ENCODE peak calls at places on chromosomes 1 and 21, in five cellular contexts. L, H, A, Z and G are unnamed samples.

GRCh38 chr21:32099812-32100416 is 178.9 kb downstream of the MIS18A start:
- DNase-seq in L (no peak), H (no peak), A (no peak), Z (no peak), G (no peak)

GRCh38 chr21:37780991-37781983 is 135.0 kb downstream of the KCNJ6 start:
- DNase-seq in L (no peak), H (no peak), A (no peak), Z (no peak), G (no peak)

GRCh38 chr1:27522860-27523665 is 33.1 kb upstream of the WASF2 start:
- DNase-seq in L (no peak), H (no peak), A (peak; percentile 31), Z (no peak), G (no peak)

GRCh38 chr1:218433744-218434143 is 88.6 kb downstream of the TGFB2 start:
- DNase-seq in L (no peak), H (no peak), A (no peak), Z (no peak), G (no peak)

GRCh38 chr1:47191940-47192457 is 2.2 kb upstream of the PDZK1IP1 start:
- DNase-seq in L (no peak), H (no peak), A (no peak), Z (no peak), G (no peak)

GRCh38 chr21:43192501-43193081 is 23.8 kb downstream of the CRYAA start:
- DNase-seq in L (no peak), H (no peak), A (no peak), Z (no peak), G (no peak)

GRCh38 chr1:27574871-27575831 is 28.8 kb downstream of the AHDC1 start:
- DNase-seq in L (peak; percentile 93), H (peak; percentile 46), A (peak; percentile 61), Z (peak; percentile 63), G (no peak)

GRCh38 chr1:248815407-248816034 is 10.2 kb downstream of the SH3BP5L start:
- DNase-seq in L (no peak), H (no peak), A (no peak), Z (no peak), G (no peak)

GRCh38 chr1:245807306-245807705 is 652.5 kb downstream of the KIF26B start:
- DNase-seq in L (no peak), H (no peak), A (no peak), Z (no peak), G (no peak)

GRCh38 chr1:145978477-145978859 is 14.0 kb downstream of the POLR3GL start:
- DNase-seq in L (no peak), H (no peak), A (no peak), Z (no peak), G (no peak)

GRCh38 chr1:48817505-48818114 is 40.9 kb upstream of the BEND5 start:
- DNase-seq in L (peak; percentile 7), H (peak; percentile 8), A (peak; percentile 73), Z (no peak), G (peak; percentile 28)

GRCh38 chr1:244112646-244113045 is 61.6 kb downstream of the ZBTB18 start:
- DNase-seq in L (peak; percentile 43), H (no peak), A (peak; percentile 66), Z (peak; percentile 70), G (no peak)

GRCh38 chr1:229272164-229273158 is 1.6 kb downstream of the RAB4A start:
- DNase-seq in L (no peak), H (no peak), A (peak; percentile 22), Z (no peak), G (no peak)

GRCh38 chr1:108016451-108016920 is 51.5 kb upstream of the VAV3 start:
- DNase-seq in L (no peak), H (no peak), A (peak; percentile 61), Z (peak; percentile 7), G (no peak)

GRCh38 chr21:24895885-24896734 is 711.2 kb downstream of the MRPL39 start:
- DNase-seq in L (no peak), H (no peak), A (peak; percentile 58), Z (no peak), G (no peak)

GRCh38 chr1:201183209-201183608 is 7.4 kb upstream of the IGFN1 start:
- DNase-seq in L (no peak), H (no peak), A (no peak), Z (no peak), G (no peak)

GRCh38 chr1:19892628-19893168 is 10.5 kb downstream of the OTUD3 start:
- DNase-seq in L (no peak), H (no peak), A (no peak), Z (no peak), G (no peak)

GRCh38 chr1:228000836-228001563 is 5.8 kb upstream of the WNT3A start:
- DNase-seq in L (no peak), H (no peak), A (no peak), Z (no peak), G (no peak)

GRCh38 chr1:95169544-95169943 is 52.4 kb downstream of the TLCD4 start:
- DNase-seq in L (no peak), H (peak; percentile 20), A (peak; percentile 82), Z (no peak), G (no peak)

GRCh38 chr1:19814244-19814661 is 830 bp downstream of the RNF186 start:
- DNase-seq in L (no peak), H (no peak), A (no peak), Z (no peak), G (no peak)

GRCh38 chr1:227210604-227211003 is 107.7 kb downstream of the CDC42BPA start:
- DNase-seq in L (no peak), H (no peak), A (no peak), Z (no peak), G (no peak)

GRCh38 chr1:95604784-95605183 is 370.8 kb downstream of the RWDD3 start:
- DNase-seq in L (no peak), H (no peak), A (no peak), Z (no peak), G (no peak)

GRCh38 chr1:121558514-121558913 is 373.7 kb downstream of the SRGAP2C start:
- DNase-seq in L (peak; percentile 45), H (no peak), A (peak; percentile 73), Z (no peak), G (peak; percentile 8)

GRCh38 chr1:88867743-88868521 is 23.4 kb downstream of the GTF2B start:
- DNase-seq in L (peak; percentile 43), H (no peak), A (no peak), Z (no peak), G (no peak)

GRCh38 chr1:196516373-196516772 is 91.9 kb downstream of the KCNT2 start:
- DNase-seq in L (no peak), H (no peak), A (no peak), Z (no peak), G (no peak)

GRCh38 chr1:58823481-58824010 is 39.7 kb upstream of the JUN start:
- DNase-seq in L (peak; percentile 63), H (no peak), A (peak; percentile 89), Z (peak; percentile 12), G (peak; percentile 72)

GRCh38 chr1:155591770-155592169 is 18.2 kb upstream of the MSTO1 start:
- DNase-seq in L (peak; percentile 23), H (peak; percentile 40), A (peak; percentile 82), Z (peak; percentile 22), G (peak; percentile 27)

GRCh38 chr1:183635112-183635605 is 424 bp downstream of the ARPC5 start:
- DNase-seq in L (peak; percentile 40), H (peak; percentile 30), A (no peak), Z (no peak), G (no peak)